ENCODE peak calls at places on chromosomes 16 and 17, in seven cellular contexts. One of them, this sample, is unnamed.

GRCh38 chr17:65554568-65555223 is 6.8 kb downstream of the AXIN2 start:
- DNase-seq in substantia nigra: no peak
- DNase-seq in mammary epithelial cell: no peak
- DNase-seq in cardiac fibroblast: no peak
- DNase-seq in A549: no peak
- DNase-seq in T-helper 22 cell: no peak
- DNase-seq in BE2C: no peak
- DNase-seq in this sample: no peak

GRCh38 chr17:22703204-22703603 is 1010.9 kb downstream of the KCNJ18 start:
- DNase-seq in substantia nigra: no peak
- DNase-seq in mammary epithelial cell: no peak
- DNase-seq in cardiac fibroblast: no peak
- DNase-seq in A549: no peak
- DNase-seq in T-helper 22 cell: no peak
- DNase-seq in BE2C: no peak
- DNase-seq in this sample: no peak

GRCh38 chr16:78770353-78771091 is 671.1 kb downstream of the WWOX start:
- DNase-seq in substantia nigra: peak
- DNase-seq in mammary epithelial cell: no peak
- DNase-seq in cardiac fibroblast: peak
- DNase-seq in A549: peak
- DNase-seq in T-helper 22 cell: peak
- DNase-seq in BE2C: peak
- DNase-seq in this sample: no peak

GRCh38 chr17:6043405-6043804 is 26.8 kb upstream of the WSCD1 start:
- DNase-seq in substantia nigra: no peak
- DNase-seq in mammary epithelial cell: no peak
- DNase-seq in cardiac fibroblast: no peak
- DNase-seq in A549: no peak
- DNase-seq in T-helper 22 cell: no peak
- DNase-seq in BE2C: no peak
- DNase-seq in this sample: no peak

GRCh38 chr16:10039220-10040096 is 142.8 kb downstream of the GRIN2A start:
- DNase-seq in substantia nigra: peak
- DNase-seq in mammary epithelial cell: no peak
- DNase-seq in cardiac fibroblast: no peak
- DNase-seq in A549: peak
- DNase-seq in T-helper 22 cell: no peak
- DNase-seq in BE2C: peak
- DNase-seq in this sample: peak

GRCh38 chr17:72588961-72589360 is 468.1 kb downstream of the SOX9 start:
- DNase-seq in substantia nigra: no peak
- DNase-seq in mammary epithelial cell: peak
- DNase-seq in cardiac fibroblast: no peak
- DNase-seq in A549: peak
- DNase-seq in T-helper 22 cell: no peak
- DNase-seq in BE2C: peak
- DNase-seq in this sample: peak

GRCh38 chr17:80395402-80396151 is 19.4 kb upstream of the ENDOV start:
- DNase-seq in substantia nigra: no peak
- DNase-seq in mammary epithelial cell: no peak
- DNase-seq in cardiac fibroblast: no peak
- DNase-seq in A549: no peak
- DNase-seq in T-helper 22 cell: no peak
- DNase-seq in BE2C: no peak
- DNase-seq in this sample: no peak

GRCh38 chr17:40547079-40547784 is 18.0 kb downstream of the CCR7 start:
- DNase-seq in substantia nigra: no peak
- DNase-seq in mammary epithelial cell: peak
- DNase-seq in cardiac fibroblast: no peak
- DNase-seq in A549: no peak
- DNase-seq in T-helper 22 cell: no peak
- DNase-seq in BE2C: no peak
- DNase-seq in this sample: no peak

GRCh38 chr16:88649924-88650748 is 717 bp downstream of the CYBA start:
- DNase-seq in substantia nigra: peak
- DNase-seq in mammary epithelial cell: no peak
- DNase-seq in cardiac fibroblast: no peak
- DNase-seq in A549: no peak
- DNase-seq in T-helper 22 cell: no peak
- DNase-seq in BE2C: peak
- DNase-seq in this sample: no peak

GRCh38 chr17:77365584-77366186 is 224.9 kb downstream of the SEC14L1 start:
- DNase-seq in substantia nigra: peak
- DNase-seq in mammary epithelial cell: peak
- DNase-seq in cardiac fibroblast: peak
- DNase-seq in A549: peak
- DNase-seq in T-helper 22 cell: no peak
- DNase-seq in BE2C: peak
- DNase-seq in this sample: peak

GRCh38 chr17:38428150-38428642 is at the start of gene ARHGAP23:
- DNase-seq in substantia nigra: peak
- DNase-seq in mammary epithelial cell: peak
- DNase-seq in cardiac fibroblast: peak
- DNase-seq in A549: peak
- DNase-seq in T-helper 22 cell: peak
- DNase-seq in BE2C: peak
- DNase-seq in this sample: peak

GRCh38 chr16:2428051-2428786 is 1.0 kb upstream of the CCNF start:
- DNase-seq in substantia nigra: peak
- DNase-seq in mammary epithelial cell: peak
- DNase-seq in cardiac fibroblast: peak
- DNase-seq in A549: peak
- DNase-seq in T-helper 22 cell: no peak
- DNase-seq in BE2C: peak
- DNase-seq in this sample: peak

GRCh38 chr16:63289834-63290460 is 1253.7 kb upstream of the CDH8 start:
- DNase-seq in substantia nigra: peak
- DNase-seq in mammary epithelial cell: no peak
- DNase-seq in cardiac fibroblast: peak
- DNase-seq in A549: peak
- DNase-seq in T-helper 22 cell: no peak
- DNase-seq in BE2C: peak
- DNase-seq in this sample: peak

GRCh38 chr16:88453621-88454314 is 688 bp downstream of the ZFPM1 start:
- DNase-seq in substantia nigra: no peak
- DNase-seq in mammary epithelial cell: peak
- DNase-seq in cardiac fibroblast: no peak
- DNase-seq in A549: no peak
- DNase-seq in T-helper 22 cell: no peak
- DNase-seq in BE2C: no peak
- DNase-seq in this sample: peak

GRCh38 chr17:76654408-76654807 is 10.9 kb upstream of the ST6GALNAC1 start:
- DNase-seq in substantia nigra: no peak
- DNase-seq in mammary epithelial cell: no peak
- DNase-seq in cardiac fibroblast: no peak
- DNase-seq in A549: no peak
- DNase-seq in T-helper 22 cell: no peak
- DNase-seq in BE2C: no peak
- DNase-seq in this sample: no peak

GRCh38 chr17:21351366-21352065 is 24.6 kb upstream of the KCNJ12 start:
- DNase-seq in substantia nigra: no peak
- DNase-seq in mammary epithelial cell: no peak
- DNase-seq in cardiac fibroblast: no peak
- DNase-seq in A549: no peak
- DNase-seq in T-helper 22 cell: no peak
- DNase-seq in BE2C: no peak
- DNase-seq in this sample: no peak

GRCh38 chr16:27671410-27671809 is 121.5 kb downstream of the KATNIP start:
- DNase-seq in substantia nigra: no peak
- DNase-seq in mammary epithelial cell: no peak
- DNase-seq in cardiac fibroblast: no peak
- DNase-seq in A549: peak
- DNase-seq in T-helper 22 cell: no peak
- DNase-seq in BE2C: no peak
- DNase-seq in this sample: no peak

GRCh38 chr16:81004646-81005353 is 1.9 kb downstream of the CMC2 start:
- DNase-seq in substantia nigra: no peak
- DNase-seq in mammary epithelial cell: peak
- DNase-seq in cardiac fibroblast: peak
- DNase-seq in A549: peak
- DNase-seq in T-helper 22 cell: no peak
- DNase-seq in BE2C: peak
- DNase-seq in this sample: peak

GRCh38 chr17:15457723-15458094 is 9.7 kb downstream of the CDRT4 start:
- DNase-seq in substantia nigra: peak
- DNase-seq in mammary epithelial cell: no peak
- DNase-seq in cardiac fibroblast: no peak
- DNase-seq in A549: no peak
- DNase-seq in T-helper 22 cell: no peak
- DNase-seq in BE2C: no peak
- DNase-seq in this sample: peak

GRCh38 chr17:59067756-59068155 is 38.9 kb downstream of the TRIM37 start:
- DNase-seq in substantia nigra: no peak
- DNase-seq in mammary epithelial cell: no peak
- DNase-seq in cardiac fibroblast: no peak
- DNase-seq in A549: no peak
- DNase-seq in T-helper 22 cell: no peak
- DNase-seq in BE2C: no peak
- DNase-seq in this sample: no peak

GRCh38 chr16:81461756-81462155 is 17.1 kb downstream of the CMIP start:
- DNase-seq in substantia nigra: no peak
- DNase-seq in mammary epithelial cell: no peak
- DNase-seq in cardiac fibroblast: no peak
- DNase-seq in A549: no peak
- DNase-seq in T-helper 22 cell: no peak
- DNase-seq in BE2C: no peak
- DNase-seq in this sample: no peak

GRCh38 chr16:23691483-23692189 is 12.9 kb downstream of the PLK1 start:
- DNase-seq in substantia nigra: no peak
- DNase-seq in mammary epithelial cell: no peak
- DNase-seq in cardiac fibroblast: peak
- DNase-seq in A549: peak
- DNase-seq in T-helper 22 cell: no peak
- DNase-seq in BE2C: no peak
- DNase-seq in this sample: peak

GRCh38 chr17:67818110-67819002 is 6.9 kb upstream of the BPTF start:
- DNase-seq in substantia nigra: no peak
- DNase-seq in mammary epithelial cell: no peak
- DNase-seq in cardiac fibroblast: no peak
- DNase-seq in A549: no peak
- DNase-seq in T-helper 22 cell: no peak
- DNase-seq in BE2C: peak
- DNase-seq in this sample: no peak

This sample was measured in RPMI7951.